ENCODE peak calls at places on chromosome 16, in eight cellular contexts. T, P, W, K, H, D, Z and G are unnamed samples.

GRCh38 chr16:9296273-9296593 is 204.8 kb downstream of the HAPSTR1 start:
- ATAC-seq in T (no peak), P (no peak), W (no peak), K (no peak), H (no peak), D (no peak), Z (no peak), G (no peak)

GRCh38 chr16:23597003-23597756 is 1.1 kb upstream of the NDUFAB1 start:
- ATAC-seq in T (no peak), P (no peak), W (no peak), K (no peak), H (no peak), D (peak), Z (no peak), G (no peak)

GRCh38 chr16:56513972-56514371 is 5.9 kb downstream of the BBS2 start:
- ATAC-seq in T (peak), P (peak), W (peak), K (peak), H (peak), D (peak), Z (peak), G (peak)

GRCh38 chr16:12613131-12613991 is 190.3 kb downstream of the CPPED1 start:
- ATAC-seq in T (peak), P (peak), W (no peak), K (peak), H (peak), D (no peak), Z (no peak), G (peak)

GRCh38 chr16:79632289-79632688 is 31.8 kb upstream of the MAF start:
- ATAC-seq in T (peak), P (peak), W (no peak), K (no peak), H (no peak), D (no peak), Z (no peak), G (no peak)

GRCh38 chr16:5504028-5504758 is 406.6 kb upstream of the EEF2KMT start:
- ATAC-seq in T (peak), P (no peak), W (no peak), K (no peak), H (no peak), D (peak), Z (no peak), G (peak)

GRCh38 chr16:580141-580945 is 9.5 kb upstream of the RAB40C start:
- ATAC-seq in T (peak), P (no peak), W (no peak), K (no peak), H (no peak), D (no peak), Z (no peak), G (no peak)

GRCh38 chr16:28931801-28932225 is at the start of gene CD19:
- ATAC-seq in T (no peak), P (no peak), W (no peak), K (no peak), H (no peak), D (no peak), Z (no peak), G (no peak)

GRCh38 chr16:67443299-67443698 is 12.4 kb downstream of the HSD11B2 start:
- ATAC-seq in T (no peak), P (no peak), W (peak), K (no peak), H (no peak), D (peak), Z (no peak), G (no peak)

GRCh38 chr16:16778322-16778721 is 399.4 kb downstream of the NPIPA7 start:
- ATAC-seq in T (no peak), P (peak), W (no peak), K (no peak), H (no peak), D (no peak), Z (no peak), G (no peak)

GRCh38 chr16:16000685-16001084 is 51.3 kb downstream of the ABCC1 start:
- ATAC-seq in T (no peak), P (no peak), W (no peak), K (no peak), H (no peak), D (no peak), Z (no peak), G (no peak)

GRCh38 chr16:51131619-51132018 is 19.5 kb downstream of the SALL1 start:
- ATAC-seq in T (no peak), P (no peak), W (no peak), K (no peak), H (no peak), D (no peak), Z (no peak), G (no peak)

GRCh38 chr16:68047987-68048386 is 24.9 kb downstream of the DUS2 start:
- ATAC-seq in T (no peak), P (no peak), W (peak), K (no peak), H (no peak), D (no peak), Z (no peak), G (no peak)

GRCh38 chr16:11619327-11619851 is 32.7 kb upstream of the LITAF start:
- ATAC-seq in T (no peak), P (peak), W (no peak), K (peak), H (peak), D (peak), Z (peak), G (peak)

GRCh38 chr16:57786632-57787518 is 15.4 kb downstream of the KIFC3 start:
- ATAC-seq in T (peak), P (no peak), W (peak), K (no peak), H (no peak), D (peak), Z (no peak), G (peak)

GRCh38 chr16:30091474-30092372 is at the start of gene TBX6:
- ATAC-seq in T (peak), P (peak), W (peak), K (peak), H (peak), D (peak), Z (peak), G (peak)

GRCh38 chr16:65069090-65069489 is 52.8 kb downstream of the CDH11 start:
- ATAC-seq in T (peak), P (no peak), W (no peak), K (no peak), H (no peak), D (no peak), Z (no peak), G (no peak)